ENCODE peak calls at places on chromosomes 6 and 20, in ten cellular contexts. D is fibroblast of the aortic adventitia, K is left lung, I is GM10248, P is choroid plexus epithelial cell, W is prostate gland, N is glutamatergic neuron, G is Calu3, H is cardiac muscle cell, Y is endothelial cell of umbilical vein. J is an unnamed sample.

GRCh38 chr20:8454137-8454712 is 322.2 kb downstream of the PLCB1 start:
- DNase-seq in D (peak), K (no peak), Y (peak), N (no peak), W (no peak), I (peak), H (peak), G (no peak), P (peak), J (no peak)

GRCh38 chr6:166907373-166907841 is 48.9 kb downstream of the RNASET2 start:
- DNase-seq in D (no peak), P (no peak), W (no peak), N (no peak), H (no peak), I (peak), Y (no peak), K (no peak), G (no peak), J (no peak)

GRCh38 chr6:18362058-18362561 is 25.0 kb upstream of the RNF144B start:
- DNase-seq in I (no peak), N (no peak), K (no peak), Y (peak), P (peak), D (peak), G (no peak), H (peak), W (no peak), J (no peak)

GRCh38 chr6:147043994-147044477 is 160.2 kb upstream of the STXBP5 start:
- DNase-seq in N (no peak), P (no peak), K (no peak), G (no peak), I (no peak), W (no peak), D (no peak), Y (peak), H (no peak), J (no peak)

GRCh38 chr6:37056439-37057127 is 51.1 kb downstream of the FGD2 start:
- DNase-seq in W (peak), H (no peak), K (peak), G (peak), N (no peak), Y (no peak), I (no peak), D (no peak), P (no peak), J (no peak)

GRCh38 chr20:60352017-60352416 is 393.8 kb downstream of the CDH26 start:
- DNase-seq in W (no peak), I (no peak), G (no peak), H (no peak), K (no peak), D (no peak), Y (no peak), N (no peak), P (no peak), J (no peak)

GRCh38 chr6:107511410-107512070 is 21.6 kb downstream of the SOBP start:
- DNase-seq in W (no peak), Y (no peak), I (no peak), D (peak), N (no peak), P (peak), K (no peak), G (no peak), H (peak), J (no peak)

GRCh38 chr6:73665686-73666319 is 12.0 kb upstream of the SLC17A5 start:
- DNase-seq in N (no peak), G (no peak), K (no peak), Y (no peak), P (peak), W (no peak), D (no peak), I (no peak), H (peak), J (no peak)

GRCh38 chr6:43954311-43955131 is 172.7 kb downstream of the MRPL14 start:
- DNase-seq in D (no peak), H (no peak), G (no peak), K (no peak), I (no peak), W (no peak), Y (no peak), P (no peak), N (no peak), J (no peak)

GRCh38 chr6:79189760-79190159 is 44.7 kb downstream of the HMGN3 start:
- DNase-seq in Y (no peak), P (no peak), H (no peak), I (no peak), D (no peak), K (no peak), N (no peak), W (no peak), G (no peak), J (no peak)

GRCh38 chr6:116363759-116364158 is 7.0 kb upstream of the DSE start:
- DNase-seq in K (no peak), D (peak), I (no peak), H (peak), G (no peak), P (peak), N (no peak), W (no peak), Y (peak), J (no peak)

GRCh38 chr6:157433678-157434081 is 52.7 kb downstream of the ZDHHC14 start:
- DNase-seq in Y (no peak), P (no peak), W (no peak), D (no peak), N (no peak), H (no peak), G (no peak), K (no peak), I (no peak), J (no peak)

GRCh38 chr6:21731411-21732031 is 138.0 kb downstream of the SOX4 start:
- DNase-seq in G (peak), K (no peak), D (peak), P (peak), H (peak), I (no peak), N (no peak), Y (peak), W (peak), J (no peak)

GRCh38 chr20:46361386-46361785 is 45.0 kb downstream of the ELMO2 start:
- DNase-seq in Y (no peak), H (no peak), P (no peak), N (no peak), D (no peak), W (no peak), I (no peak), K (no peak), G (no peak), J (no peak)

GRCh38 chr6:87941556-87942358 is 105.9 kb upstream of the SPACA1 start:
- DNase-seq in I (no peak), N (no peak), W (no peak), H (no peak), P (no peak), K (no peak), D (no peak), Y (no peak), G (no peak), J (no peak)

GRCh38 chr6:12483712-12484111 is 193.6 kb downstream of the EDN1 start:
- DNase-seq in W (no peak), Y (peak), D (peak), G (peak), H (peak), P (peak), N (no peak), I (peak), K (no peak), J (no peak)

GRCh38 chr20:19890358-19891117 is 126.6 kb upstream of the NAA20 start:
- DNase-seq in N (no peak), D (no peak), K (no peak), P (no peak), W (no peak), I (no peak), H (no peak), Y (no peak), G (no peak), J (no peak)

GRCh38 chr20:973785-974194 is 28.3 kb downstream of the RSPO4 start:
- DNase-seq in I (peak), K (no peak), D (peak), N (no peak), H (peak), W (no peak), G (peak), P (peak), Y (no peak), J (no peak)

GRCh38 chr6:62445521-62445920 is 159.5 kb upstream of the KHDRBS2 start:
- DNase-seq in G (no peak), W (no peak), P (no peak), N (no peak), Y (no peak), K (peak), D (no peak), H (no peak), I (no peak), J (no peak)

GRCh38 chr6:81380718-81381338 is 371.7 kb downstream of the TENT5A start:
- DNase-seq in D (no peak), P (no peak), I (no peak), K (no peak), N (no peak), G (no peak), W (no peak), Y (no peak), H (no peak), J (no peak)

GRCh38 chr6:141653590-141653989 is 479.1 kb upstream of the GJE1 start:
- DNase-seq in D (no peak), H (peak), I (no peak), K (no peak), Y (no peak), W (no peak), G (no peak), P (peak), N (no peak), J (no peak)

GRCh38 chr20:58575776-58576589 is 60.8 kb upstream of the APCDD1L start:
- DNase-seq in Y (no peak), H (no peak), I (no peak), P (no peak), N (no peak), W (no peak), D (no peak), G (no peak), K (peak), J (no peak)

GRCh38 chr6:36610576-36611336 is 16.6 kb downstream of the SRSF3 start:
- DNase-seq in K (no peak), P (no peak), H (no peak), N (no peak), W (no peak), Y (no peak), D (no peak), I (no peak), G (no peak), J (no peak)

GRCh38 chr6:139549561-139550070 is 175.2 kb upstream of the CITED2 start:
- DNase-seq in K (no peak), W (no peak), P (peak), N (no peak), G (no peak), I (no peak), Y (no peak), D (no peak), H (no peak), J (no peak)

GRCh38 chr20:53716385-53716784 is 122.7 kb upstream of the ZNF217 start:
- DNase-seq in K (no peak), Y (no peak), W (no peak), H (no peak), I (no peak), D (no peak), P (no peak), G (no peak), N (no peak), J (no peak)

GRCh38 chr20:50792708-50793574 is 1.9 kb upstream of the BCAS4 start:
- DNase-seq in Y (no peak), W (no peak), K (no peak), D (peak), I (no peak), N (no peak), P (no peak), H (no peak), G (no peak), J (no peak)

GRCh38 chr6:157150076-157150475 is 173.2 kb downstream of the TMEM242 start:
- DNase-seq in Y (no peak), D (no peak), K (no peak), N (no peak), H (peak), P (peak), G (no peak), I (no peak), W (no peak), J (no peak)

GRCh38 chr20:5364136-5364821 is 47.5 kb upstream of the PROKR2 start:
- DNase-seq in G (peak), K (no peak), D (no peak), Y (no peak), P (peak), H (no peak), I (no peak), W (no peak), N (no peak), J (no peak)

GRCh38 chr20:38386852-38387251 is 40.6 kb downstream of the LBP start:
- DNase-seq in G (no peak), N (no peak), K (no peak), Y (no peak), P (no peak), I (no peak), D (no peak), H (no peak), W (no peak), J (no peak)

GRCh38 chr6:134161036-134161435 is 108.6 kb upstream of the SLC2A12 start:
- DNase-seq in N (no peak), G (no peak), P (peak), D (peak), Y (no peak), H (peak), W (no peak), K (no peak), I (no peak), J (no peak)

GRCh38 chr6:1607557-1608221 is 2.0 kb upstream of the FOXC1 start:
- DNase-seq in D (no peak), Y (peak), N (peak), G (no peak), W (no peak), H (no peak), I (peak), P (no peak), K (no peak), J (no peak)

GRCh38 chr6:10963113-10963512 is 76.3 kb downstream of the SYCP2L start:
- DNase-seq in H (peak), I (no peak), Y (no peak), W (no peak), D (no peak), P (peak), K (no peak), G (no peak), N (no peak), J (no peak)

GRCh38 chr6:147040041-147040440 is 164.2 kb upstream of the STXBP5 start:
- DNase-seq in N (no peak), P (peak), D (peak), I (no peak), Y (no peak), H (peak), K (no peak), G (no peak), W (no peak), J (no peak)

GRCh38 chr6:130824978-130825694 is 2.1 kb upstream of the SMLR1 start:
- DNase-seq in N (no peak), I (no peak), K (no peak), P (no peak), Y (no peak), D (no peak), G (no peak), W (no peak), H (no peak), J (no peak)

GRCh38 chr6:170176621-170177382 is 114.1 kb downstream of the DLL1 start:
- DNase-seq in G (no peak), W (peak), D (no peak), K (peak), Y (no peak), H (no peak), N (peak), I (no peak), P (no peak), J (no peak)

GRCh38 chr20:31977080-31977479 is 9.1 kb downstream of the XKR7 start:
- DNase-seq in P (no peak), H (no peak), G (no peak), N (no peak), W (no peak), K (no peak), I (no peak), D (no peak), Y (no peak), J (no peak)

GRCh38 chr20:31979713-31980426 is 11.9 kb downstream of the XKR7 start:
- DNase-seq in P (peak), Y (no peak), I (no peak), N (no peak), K (no peak), W (no peak), G (no peak), D (no peak), H (peak), J (no peak)

GRCh38 chr20:31985152-31985551 is 17.2 kb downstream of the XKR7 start:
- DNase-seq in D (no peak), N (peak), G (no peak), H (no peak), I (no peak), Y (no peak), P (no peak), W (no peak), K (no peak), J (no peak)

GRCh38 chr20:31975874-31976273 is 7.9 kb downstream of the XKR7 start:
- DNase-seq in Y (no peak), I (no peak), K (no peak), G (no peak), H (no peak), N (no peak), P (no peak), W (no peak), D (no peak), J (no peak)

GRCh38 chr20:31981784-31982183 is 13.8 kb downstream of the XKR7 start:
- DNase-seq in Y (no peak), W (no peak), H (no peak), I (no peak), D (no peak), G (no peak), P (no peak), K (no peak), N (no peak), J (no peak)
- TF ChIP-seq CTCF in Y (no peak), W (no peak), H (no peak), I (no peak), D (no peak), G (no peak), P (no peak), K (no peak), N (no peak), J (no peak)

GRCh38 chr6:55543633-55544309 is 35.2 kb downstream of the HMGCLL1 start:
- DNase-seq in I (no peak), W (no peak), N (no peak), Y (no peak), K (no peak), P (peak), G (no peak), D (no peak), H (peak), J (no peak)
- TF ChIP-seq CTCF in I (no peak), W (no peak), N (no peak), Y (no peak), K (no peak), P (peak), G (no peak), D (peak), H (no peak), J (peak)

GRCh38 chr6:47810885-47811284 is 29.1 kb downstream of the OPN5 start:
- DNase-seq in W (no peak), N (no peak), K (no peak), H (no peak), I (no peak), P (no peak), G (no peak), D (no peak), Y (no peak), J (no peak)
- TF ChIP-seq CTCF in W (no peak), N (no peak), K (no peak), H (no peak), I (no peak), P (no peak), G (no peak), D (no peak), Y (no peak), J (no peak)

DNA sequence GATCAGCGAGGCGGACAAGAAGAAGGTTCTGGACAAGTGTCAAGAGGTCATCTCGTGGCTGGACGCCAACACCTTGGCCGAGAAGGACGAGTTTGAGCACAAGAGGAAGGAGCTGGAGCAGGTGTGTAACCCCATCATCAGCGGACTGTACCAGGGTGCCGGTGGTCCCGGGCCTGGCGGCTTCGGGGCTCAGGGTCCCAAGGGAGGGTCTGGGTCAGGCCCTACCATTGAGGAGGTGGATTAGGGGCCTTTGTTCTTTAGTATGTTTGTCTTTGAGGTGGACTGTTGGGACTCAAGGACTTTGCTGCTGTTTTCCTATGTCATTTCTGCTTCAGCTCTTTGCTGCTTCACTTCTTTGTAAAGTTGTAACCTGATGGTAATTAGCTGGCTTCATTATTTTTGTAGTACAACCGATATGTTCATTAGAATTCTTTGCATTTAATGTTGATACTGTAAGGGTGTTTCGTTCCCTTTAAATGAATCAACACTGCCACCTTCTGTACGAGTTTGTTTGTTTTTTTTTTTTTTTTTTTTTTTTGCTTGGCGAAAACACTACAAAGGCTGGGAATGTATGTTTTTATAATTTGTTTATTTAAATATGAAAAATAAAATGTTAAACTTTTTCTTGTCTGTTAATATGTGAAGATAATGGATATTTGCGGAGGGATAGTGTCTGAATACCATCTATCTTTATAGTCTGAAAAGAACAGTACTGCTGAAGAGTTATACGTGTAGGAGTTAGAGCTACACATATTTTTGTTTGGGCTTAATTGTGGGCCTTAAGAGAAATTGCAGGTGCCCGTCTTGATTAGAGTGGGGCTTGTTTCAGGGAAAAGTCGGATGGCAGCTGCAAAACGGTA is 2.3 kb downstream of the HSPA1B start:
- DNase-seq in D (peak), K (no peak), Y (peak), W (no peak), H (peak), I (peak), P (peak), N (no peak), G (no peak), J (no peak)
- TF ChIP-seq CTCF in D (peak), K (no peak), Y (peak), W (peak), H (peak), I (peak), P (peak), N (peak), G (no peak), J (peak)

GRCh38 chr6:31676322-31676903 is 4.5 kb downstream of the LY6G5C start:
- DNase-seq in K (no peak), D (no peak), G (no peak), P (no peak), W (no peak), N (no peak), I (no peak), H (no peak), Y (no peak), J (no peak)

GRCh38 chr6:31677955-31678354 is 2.9 kb downstream of the LY6G5C start:
- DNase-seq in H (no peak), I (no peak), G (no peak), Y (no peak), N (no peak), K (no peak), D (no peak), W (no peak), P (no peak), J (no peak)

GRCh38 chr6:31676904-31677303 is 4.0 kb downstream of the LY6G5C start:
- DNase-seq in H (no peak), N (no peak), D (no peak), P (no peak), Y (no peak), G (no peak), K (no peak), I (no peak), W (no peak), J (no peak)

GRCh38 chr6:31680226-31680840 is 534 bp downstream of the LY6G5C start:
- DNase-seq in G (no peak), D (no peak), N (no peak), I (no peak), W (no peak), K (no peak), H (no peak), P (no peak), Y (no peak), J (no peak)

GRCh38 chr6:31680841-31681671 is at the start of gene LY6G5C:
- DNase-seq in N (peak), W (peak), P (peak), H (peak), G (peak), K (peak), I (peak), D (peak), Y (peak), J (peak)
- TF ChIP-seq CTCF in N (peak), W (peak), P (peak), H (peak), G (peak), K (peak), I (peak), D (peak), Y (peak), J (peak)

GRCh38 chr20:35342154-35342769 is 50.0 kb upstream of the FAM83C start:
- DNase-seq in P (peak), I (no peak), Y (peak), N (no peak), K (no peak), W (no peak), G (no peak), D (peak), H (peak), J (no peak)
- TF ChIP-seq CTCF in P (peak), I (peak), Y (peak), N (no peak), K (no peak), W (no peak), G (no peak), D (peak), H (peak), J (peak)

GRCh38 chr6:46129634-46130505 is at the start of gene ENPP4:
- DNase-seq in K (peak), N (peak), W (peak), I (peak), G (peak), H (peak), P (peak), Y (peak), D (peak), J (peak)
- TF ChIP-seq CTCF in K (no peak), N (no peak), W (peak), I (no peak), G (no peak), H (no peak), P (no peak), Y (no peak), D (no peak), J (peak)

GRCh38 chr20:34301587-34302311 is 1.4 kb downstream of the AHCY start:
- DNase-seq in W (no peak), H (no peak), N (no peak), D (no peak), P (no peak), Y (no peak), I (no peak), K (no peak), G (no peak), J (no peak)
- TF ChIP-seq CTCF in W (no peak), H (no peak), N (no peak), D (no peak), P (no peak), Y (no peak), I (no peak), K (no peak), G (no peak), J (no peak)

GRCh38 chr6:41182069-41183034 is 18.6 kb downstream of the TREML2 start:
- DNase-seq in H (peak), Y (peak), I (peak), W (peak), P (peak), D (peak), G (peak), K (no peak), N (peak), J (peak)
- TF ChIP-seq CTCF in H (peak), Y (peak), I (peak), W (peak), P (peak), D (peak), G (peak), K (peak), N (peak), J (peak)

GRCh38 chr6:112618796-112619195 is 271.7 kb downstream of the RFPL4B start:
- DNase-seq in K (no peak), H (peak), G (peak), N (peak), Y (peak), P (peak), W (no peak), D (no peak), I (no peak), J (no peak)
- TF ChIP-seq CTCF in K (no peak), H (no peak), G (no peak), N (no peak), Y (peak), P (peak), W (no peak), D (no peak), I (no peak), J (peak)

J was measured in neural crest cell.